ENCODE peak calls at places on chromosomes 12 and 14, in ten cellular contexts. One of them, this sample, is unnamed.
A peak's percentile ranks its signal among the peaks of the same experiment; 100 is the strongest.

GRCh38 chr12:131346578-131347344 is 364.1 kb upstream of the SFSWAP start:
- DNase-seq in left cardiac atrium: no peak
- DNase-seq in cardiac muscle cell: no peak
- DNase-seq in upper lobe of right lung: no peak
- DNase-seq in activated CD8-positive, alpha-beta memory T cell treated with anti-CD3 and anti-CD28 coated beads for 1 hour: no peak
- DNase-seq in mesendoderm: peak; percentile 25
- DNase-seq in occipital lobe: no peak
- DNase-seq in tibial artery: no peak
- DNase-seq in stimulated activated CD4-positive, alpha-beta T cell treated with anti-CD3 and anti-CD28 coated beads, Interleukin-15, amount 100 ng/mL, for 1 hour: no peak
- DNase-seq in brain microvascular endothelial cell: no peak
- DNase-seq in this sample: no peak

GRCh38 chr12:124428136-124428791 is 133.4 kb downstream of the RFLNA start:
- DNase-seq in left cardiac atrium: peak; percentile 57
- DNase-seq in cardiac muscle cell: peak; percentile 56
- DNase-seq in upper lobe of right lung: no peak
- DNase-seq in activated CD8-positive, alpha-beta memory T cell treated with anti-CD3 and anti-CD28 coated beads for 1 hour: no peak
- DNase-seq in mesendoderm: no peak
- DNase-seq in occipital lobe: peak; percentile 75
- DNase-seq in tibial artery: no peak
- DNase-seq in stimulated activated CD4-positive, alpha-beta T cell treated with anti-CD3 and anti-CD28 coated beads, Interleukin-15, amount 100 ng/mL, for 1 hour: no peak
- DNase-seq in brain microvascular endothelial cell: peak; percentile 66
- DNase-seq in this sample: peak; percentile 93

GRCh38 chr12:50988051-50988450 is 35.7 kb downstream of the HIGD1C start:
- DNase-seq in left cardiac atrium: no peak
- DNase-seq in cardiac muscle cell: no peak
- DNase-seq in upper lobe of right lung: no peak
- DNase-seq in activated CD8-positive, alpha-beta memory T cell treated with anti-CD3 and anti-CD28 coated beads for 1 hour: no peak
- DNase-seq in mesendoderm: no peak
- DNase-seq in occipital lobe: no peak
- DNase-seq in tibial artery: no peak
- DNase-seq in stimulated activated CD4-positive, alpha-beta T cell treated with anti-CD3 and anti-CD28 coated beads, Interleukin-15, amount 100 ng/mL, for 1 hour: no peak
- DNase-seq in brain microvascular endothelial cell: no peak
- DNase-seq in this sample: no peak

GRCh38 chr12:4108803-4109345 is 164.7 kb upstream of the CCND2 start:
- DNase-seq in left cardiac atrium: no peak
- DNase-seq in cardiac muscle cell: no peak
- DNase-seq in upper lobe of right lung: no peak
- DNase-seq in activated CD8-positive, alpha-beta memory T cell treated with anti-CD3 and anti-CD28 coated beads for 1 hour: no peak
- DNase-seq in mesendoderm: no peak
- DNase-seq in occipital lobe: no peak
- DNase-seq in tibial artery: no peak
- DNase-seq in stimulated activated CD4-positive, alpha-beta T cell treated with anti-CD3 and anti-CD28 coated beads, Interleukin-15, amount 100 ng/mL, for 1 hour: no peak
- DNase-seq in brain microvascular endothelial cell: no peak
- DNase-seq in this sample: no peak

GRCh38 chr12:54196396-54196795 is 7.6 kb upstream of the SMUG1 start:
- DNase-seq in left cardiac atrium: no peak
- DNase-seq in cardiac muscle cell: no peak
- DNase-seq in upper lobe of right lung: no peak
- DNase-seq in activated CD8-positive, alpha-beta memory T cell treated with anti-CD3 and anti-CD28 coated beads for 1 hour: no peak
- DNase-seq in mesendoderm: no peak
- DNase-seq in occipital lobe: no peak
- DNase-seq in tibial artery: no peak
- DNase-seq in stimulated activated CD4-positive, alpha-beta T cell treated with anti-CD3 and anti-CD28 coated beads, Interleukin-15, amount 100 ng/mL, for 1 hour: no peak
- DNase-seq in brain microvascular endothelial cell: no peak
- DNase-seq in this sample: no peak

GRCh38 chr14:74771409-74771808 is 8.3 kb downstream of the YLPM1 start:
- DNase-seq in left cardiac atrium: no peak
- DNase-seq in cardiac muscle cell: peak; percentile 20
- DNase-seq in upper lobe of right lung: no peak
- DNase-seq in activated CD8-positive, alpha-beta memory T cell treated with anti-CD3 and anti-CD28 coated beads for 1 hour: no peak
- DNase-seq in mesendoderm: peak; percentile 73
- DNase-seq in occipital lobe: no peak
- DNase-seq in tibial artery: no peak
- DNase-seq in stimulated activated CD4-positive, alpha-beta T cell treated with anti-CD3 and anti-CD28 coated beads, Interleukin-15, amount 100 ng/mL, for 1 hour: no peak
- DNase-seq in brain microvascular endothelial cell: no peak
- DNase-seq in this sample: no peak

GRCh38 chr12:78316150-78316549 is 485.5 kb downstream of the NAV3 start:
- DNase-seq in left cardiac atrium: no peak
- DNase-seq in cardiac muscle cell: no peak
- DNase-seq in upper lobe of right lung: no peak
- DNase-seq in activated CD8-positive, alpha-beta memory T cell treated with anti-CD3 and anti-CD28 coated beads for 1 hour: no peak
- DNase-seq in mesendoderm: peak; percentile 41
- DNase-seq in occipital lobe: no peak
- DNase-seq in tibial artery: no peak
- DNase-seq in stimulated activated CD4-positive, alpha-beta T cell treated with anti-CD3 and anti-CD28 coated beads, Interleukin-15, amount 100 ng/mL, for 1 hour: no peak
- DNase-seq in brain microvascular endothelial cell: no peak
- DNase-seq in this sample: no peak

GRCh38 chr12:3077572-3078081 is 448 bp downstream of the TSPAN9 start:
- DNase-seq in left cardiac atrium: peak; percentile 51
- DNase-seq in cardiac muscle cell: peak; percentile 74
- DNase-seq in upper lobe of right lung: peak; percentile 74
- DNase-seq in activated CD8-positive, alpha-beta memory T cell treated with anti-CD3 and anti-CD28 coated beads for 1 hour: no peak
- DNase-seq in mesendoderm: no peak
- DNase-seq in occipital lobe: no peak
- DNase-seq in tibial artery: peak; percentile 27
- DNase-seq in stimulated activated CD4-positive, alpha-beta T cell treated with anti-CD3 and anti-CD28 coated beads, Interleukin-15, amount 100 ng/mL, for 1 hour: no peak
- DNase-seq in brain microvascular endothelial cell: no peak
- DNase-seq in this sample: peak; percentile 85

GRCh38 chr14:64191756-64192155 is 102.4 kb downstream of the ESR2 start:
- DNase-seq in left cardiac atrium: no peak
- DNase-seq in cardiac muscle cell: peak; percentile 68
- DNase-seq in upper lobe of right lung: no peak
- DNase-seq in activated CD8-positive, alpha-beta memory T cell treated with anti-CD3 and anti-CD28 coated beads for 1 hour: no peak
- DNase-seq in mesendoderm: peak; percentile 50
- DNase-seq in occipital lobe: no peak
- DNase-seq in tibial artery: no peak
- DNase-seq in stimulated activated CD4-positive, alpha-beta T cell treated with anti-CD3 and anti-CD28 coated beads, Interleukin-15, amount 100 ng/mL, for 1 hour: no peak
- DNase-seq in brain microvascular endothelial cell: peak; percentile 94
- DNase-seq in this sample: no peak

This sample was measured in sigmoid colon.